ENCODE peak calls at places on chromosomes 3 and 15, in ten cellular contexts. E is WTC11; Q is stimulated activated CD4-positive, alpha-beta T cell treated with anti-CD3 and anti-CD28 coated beads, Interleukin-12 subunit alpha, Interleukin-12 subunit beta, amount 100 ng/mL, for 24 hours; G is neuronal stem cell; N is BE2C; Y is activated B cell treated with CpG ODN at 0.5 μM for 24 hours; H is GM18507; F is HuH-7; P is Daoy; J is activated CD8-positive, alpha-beta memory T cell treated with anti-CD3 and anti-CD28 coated beads for 1 hour. V is an unnamed sample.

GRCh38 chr3:29718661-29719065 is 437.8 kb downstream of the RBMS3 start:
- DNase-seq in H (no peak), E (no peak), N (no peak), Y (no peak), P (no peak), J (no peak), Q (no peak), F (no peak), G (no peak), V (no peak)

GRCh38 chr3:141426404-141427034 is 58.2 kb downstream of the ZBTB38 start:
- DNase-seq in P (peak), J (no peak), E (no peak), F (no peak), H (no peak), G (no peak), Q (no peak), N (no peak), Y (no peak), V (peak)

GRCh38 chr3:49397470-49397869 is 14.3 kb downstream of the RHOA start:
- DNase-seq in E (no peak), H (no peak), G (no peak), J (no peak), P (no peak), F (no peak), Y (no peak), Q (no peak), N (peak), V (no peak)

GRCh38 chr3:11592460-11593298 is 51.0 kb downstream of the VGLL4 start:
- DNase-seq in Y (no peak), H (no peak), J (no peak), G (no peak), P (peak), F (no peak), Q (no peak), E (no peak), N (no peak), V (no peak)

GRCh38 chr15:52370010-52370409 is 74.4 kb upstream of the MYO5C start:
- DNase-seq in Q (no peak), P (no peak), Y (no peak), G (no peak), J (no peak), N (no peak), F (no peak), H (no peak), E (no peak), V (no peak)

GRCh38 chr3:98744283-98744682 is 18.9 kb upstream of the ST3GAL6 start:
- DNase-seq in Q (no peak), Y (no peak), G (no peak), E (no peak), P (no peak), J (no peak), F (no peak), N (no peak), H (no peak), V (no peak)

GRCh38 chr3:60752800-60753199 is 498.5 kb downstream of the FHIT start:
- DNase-seq in Q (no peak), F (no peak), G (no peak), N (no peak), Y (no peak), J (no peak), P (no peak), H (no peak), E (no peak), V (no peak)

GRCh38 chr3:121758727-121759450 is 9.3 kb upstream of the GOLGB1 start:
- DNase-seq in N (no peak), H (no peak), Q (no peak), G (no peak), J (no peak), E (no peak), F (no peak), Y (no peak), P (no peak), V (no peak)

GRCh38 chr3:15798533-15799245 is 910 bp upstream of the ANKRD28 start:
- DNase-seq in Q (no peak), Y (no peak), H (no peak), J (no peak), N (no peak), E (no peak), P (no peak), F (no peak), G (no peak), V (no peak)

GRCh38 chr3:41746215-41746614 is 215.7 kb downstream of the ULK4 start:
- DNase-seq in Y (no peak), G (no peak), Q (no peak), J (no peak), E (no peak), H (no peak), P (no peak), F (no peak), N (no peak), V (no peak)

GRCh38 chr3:123318374-123318773 is 116.6 kb downstream of the SEC22A start:
- DNase-seq in Q (no peak), J (no peak), N (no peak), F (no peak), G (no peak), Y (no peak), E (no peak), P (no peak), H (no peak), V (no peak)

GRCh38 chr3:45546636-45547201 is 47.8 kb upstream of the LIMD1 start:
- DNase-seq in H (no peak), Y (no peak), N (no peak), J (no peak), G (peak), Q (peak), P (no peak), F (peak), E (peak), V (no peak)

GRCh38 chr3:151169700-151170224 is 33.3 kb downstream of the GPR171 start:
- DNase-seq in P (peak), F (no peak), Q (no peak), H (no peak), E (no peak), G (no peak), Y (peak), J (no peak), N (no peak), V (no peak)

GRCh38 chr3:9914559-9915251 is 2.2 kb upstream of the IL17RC start:
- DNase-seq in Y (no peak), H (no peak), N (peak), P (no peak), J (no peak), G (no peak), E (no peak), Q (no peak), F (peak), V (no peak)

GRCh38 chr3:186510374-186511079 is 33.7 kb downstream of the CRYGS start:
- DNase-seq in H (no peak), G (no peak), P (peak), N (no peak), Y (no peak), E (no peak), F (no peak), Q (no peak), J (no peak), V (no peak)

GRCh38 chr15:88512606-88513005 is 33.9 kb downstream of the DET1 start:
- DNase-seq in F (no peak), G (no peak), H (no peak), P (no peak), J (no peak), E (no peak), Q (no peak), N (no peak), Y (no peak), V (no peak)

GRCh38 chr15:60717008-60717407 is 238.1 kb upstream of the ICE2 start:
- DNase-seq in H (no peak), P (no peak), G (no peak), E (no peak), N (no peak), J (no peak), Q (no peak), Y (no peak), F (no peak), V (no peak)

GRCh38 chr3:140854961-140855360 is 86.7 kb upstream of the SLC25A36 start:
- DNase-seq in F (no peak), Q (no peak), H (no peak), J (no peak), Y (no peak), G (no peak), P (no peak), N (no peak), E (no peak), V (no peak)

GRCh38 chr3:64667887-64668581 is 19.8 kb downstream of the ADAMTS9 start:
- DNase-seq in J (no peak), F (no peak), Q (no peak), E (no peak), P (no peak), H (no peak), N (no peak), Y (no peak), G (no peak), V (no peak)